ENCODE peak calls at places on chromosome 9, in ten cellular contexts. N is heart right ventricle, O is adrenal gland, T is Calu3, H is GM13976, I is tibial artery, Y is AG10803, B is right lobe of liver, W is left ventricle myocardium inferior, S is cardiac fibroblast. P is an unnamed sample.

GRCh38 chr9:129225815-129226214 is 47.8 kb upstream of the IER5L start:
- DNase-seq in N (peak), O (no peak), S (peak), W (peak), Y (peak), B (peak), T (peak), H (no peak), I (no peak), P (peak)

GRCh38 chr9:123002754-123003153 is 30.7 kb upstream of the GPR21 start:
- DNase-seq in S (peak), O (no peak), W (no peak), H (no peak), B (no peak), N (no peak), Y (no peak), I (no peak), T (no peak), P (no peak)

GRCh38 chr9:21605489-21605931 is 123.4 kb upstream of the IFNE start:
- DNase-seq in H (no peak), N (no peak), W (no peak), I (no peak), O (no peak), Y (peak), B (no peak), T (no peak), S (peak), P (no peak)

GRCh38 chr9:92402359-92402758 is 2.0 kb downstream of the OGN start:
- DNase-seq in I (no peak), N (no peak), T (no peak), S (no peak), B (no peak), O (no peak), W (no peak), H (no peak), Y (no peak), P (no peak)

GRCh38 chr9:123349691-123350480 is 6.1 kb upstream of the CRB2 start:
- DNase-seq in B (no peak), S (peak), H (peak), T (peak), O (peak), I (no peak), N (peak), W (no peak), Y (peak), P (peak)

GRCh38 chr9:36905101-36906066 is 128.7 kb downstream of the PAX5 start:
- DNase-seq in I (no peak), S (no peak), O (no peak), Y (no peak), W (no peak), T (no peak), N (no peak), H (no peak), B (no peak), P (no peak)

GRCh38 chr9:110217656-110218099 is 9.7 kb upstream of the C9orf152 start:
- DNase-seq in H (peak), O (no peak), S (peak), T (no peak), Y (peak), B (no peak), W (no peak), N (no peak), I (no peak), P (no peak)

GRCh38 chr9:123473226-123473625 is 117.2 kb downstream of the CRB2 start:
- DNase-seq in T (no peak), I (no peak), B (no peak), Y (peak), H (no peak), O (peak), S (no peak), N (no peak), W (no peak), P (no peak)

GRCh38 chr9:95171001-95171400 is 146.5 kb downstream of the FANCC start:
- DNase-seq in S (peak), H (peak), W (no peak), Y (no peak), T (peak), B (no peak), O (no peak), N (no peak), I (no peak), P (peak)

GRCh38 chr9:137306546-137307254 is 4.6 kb upstream of the NRARP start:
- DNase-seq in O (peak), S (no peak), Y (no peak), T (no peak), B (peak), H (no peak), W (peak), I (no peak), N (no peak), P (no peak)

GRCh38 chr9:4009006-4009511 is 290.8 kb downstream of the GLIS3 start:
- DNase-seq in T (no peak), N (no peak), H (no peak), O (no peak), S (no peak), I (no peak), B (no peak), W (no peak), Y (no peak), P (no peak)

GRCh38 chr9:136093995-136094881 is 851 bp downstream of the NACC2 start:
- DNase-seq in Y (peak), I (peak), S (peak), B (peak), H (no peak), W (peak), T (peak), N (peak), O (peak), P (peak)

GRCh38 chr9:101427957-101428655 is 7.5 kb downstream of the ALDOB start:
- DNase-seq in N (no peak), B (no peak), O (no peak), W (no peak), Y (no peak), T (peak), S (no peak), I (no peak), H (peak), P (no peak)

GRCh38 chr9:110058304-110058953 is 149.5 kb downstream of the C9orf152 start:
- DNase-seq in W (no peak), N (peak), I (no peak), O (peak), B (no peak), T (peak), Y (peak), H (peak), S (peak), P (peak)

GRCh38 chr9:81536242-81537025 is 152.9 kb downstream of the TLE1 start:
- DNase-seq in T (no peak), N (no peak), S (no peak), O (no peak), H (no peak), W (no peak), B (no peak), Y (no peak), I (no peak), P (no peak)

GRCh38 chr9:109632817-109633216 is 134.7 kb upstream of the PTPN3 start:
- DNase-seq in W (no peak), Y (no peak), S (peak), O (no peak), H (no peak), N (no peak), B (no peak), I (no peak), T (no peak), P (no peak)

GRCh38 chr9:128420651-128421473 is at the start of gene CERCAM:
- DNase-seq in T (peak), H (peak), Y (peak), N (peak), B (peak), S (peak), I (peak), O (peak), W (peak), P (peak)

GRCh38 chr9:95460627-95461164 is 56.1 kb downstream of the PTCH1 start:
- DNase-seq in Y (no peak), W (no peak), O (no peak), B (no peak), I (no peak), N (no peak), S (no peak), H (no peak), T (no peak), P (no peak)

GRCh38 chr9:93678199-93679019 is 102.0 kb downstream of the PHF2 start:
- DNase-seq in B (peak), W (peak), O (peak), I (peak), Y (no peak), S (no peak), H (no peak), N (peak), T (no peak), P (no peak)

GRCh38 chr9:75588808-75589207 is 301.7 kb upstream of the PCSK5 start:
- DNase-seq in O (no peak), N (no peak), Y (no peak), I (no peak), H (no peak), T (no peak), B (no peak), W (no peak), S (no peak), P (no peak)

GRCh38 chr9:1458503-1458902 is 408.3 kb downstream of the DMRT2 start:
- DNase-seq in H (no peak), T (no peak), W (no peak), I (no peak), O (no peak), S (peak), Y (peak), N (no peak), B (no peak), P (no peak)

GRCh38 chr9:131402738-131403492 is 9.0 kb downstream of the PRRC2B start:
- DNase-seq in Y (peak), I (peak), O (peak), H (no peak), B (peak), N (peak), W (peak), S (peak), T (peak), P (no peak)

GRCh38 chr9:25964239-25964638 is 286.0 kb upstream of the TUSC1 start:
- DNase-seq in O (peak), S (peak), Y (peak), N (no peak), B (no peak), H (peak), T (no peak), W (no peak), I (no peak), P (peak)

GRCh38 chr9:114206221-114206760 is 51.0 kb downstream of the COL27A1 start:
- DNase-seq in B (no peak), W (no peak), S (no peak), O (no peak), I (no peak), T (no peak), N (no peak), Y (no peak), H (no peak), P (no peak)

GRCh38 chr9:4353236-4353635 is 53.4 kb upstream of the GLIS3 start:
- DNase-seq in O (no peak), Y (peak), N (no peak), H (no peak), I (no peak), W (no peak), S (no peak), B (no peak), T (no peak), P (no peak)

DNA sequence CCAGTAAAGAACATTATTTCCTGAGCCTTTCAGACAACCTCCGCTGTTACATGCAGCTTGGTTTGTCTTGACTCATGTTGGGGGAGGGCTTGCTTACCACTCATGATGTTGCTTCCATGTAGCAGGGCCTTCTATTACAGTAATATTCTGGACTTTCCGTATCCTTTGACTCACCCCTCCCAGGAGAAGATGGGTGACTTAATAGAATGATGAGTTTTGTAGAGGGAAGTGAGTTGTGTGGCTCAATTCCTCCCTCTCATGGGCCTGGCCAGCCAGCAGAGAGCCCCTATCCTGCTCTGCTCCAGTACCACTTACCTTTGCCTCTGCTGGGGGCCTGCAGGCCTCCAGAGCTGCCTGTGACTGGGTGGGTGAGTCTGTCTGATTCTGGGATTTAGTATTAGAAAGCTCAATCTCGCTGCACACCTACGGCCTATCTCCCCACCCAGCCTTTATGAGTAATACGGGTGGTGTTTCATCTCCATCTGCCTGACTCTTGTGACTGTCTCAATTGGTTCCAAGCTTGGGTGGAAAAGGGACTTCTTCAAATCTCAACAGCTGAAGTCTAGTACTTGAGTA is 52.6 kb upstream of the KLF9 start:
- DNase-seq in W (no peak), O (no peak), H (no peak), Y (peak), I (no peak), N (no peak), S (peak), B (no peak), T (no peak), P (peak)
- TF ChIP-seq CTCF in W (no peak), O (no peak), H (no peak), Y (no peak), I (no peak), N (no peak), S (peak), B (no peak), T (no peak), P (no peak)

GRCh38 chr9:74570879-74571512 is 73.9 kb downstream of the RORB start:
- DNase-seq in H (peak), T (peak), W (no peak), Y (peak), I (no peak), B (no peak), O (peak), S (peak), N (no peak), P (peak)

GRCh38 chr9:74577956-74578355 is 80.8 kb downstream of the RORB start:
- DNase-seq in S (peak), I (no peak), W (no peak), H (no peak), O (no peak), Y (peak), N (no peak), T (no peak), B (no peak), P (no peak)

DNA sequence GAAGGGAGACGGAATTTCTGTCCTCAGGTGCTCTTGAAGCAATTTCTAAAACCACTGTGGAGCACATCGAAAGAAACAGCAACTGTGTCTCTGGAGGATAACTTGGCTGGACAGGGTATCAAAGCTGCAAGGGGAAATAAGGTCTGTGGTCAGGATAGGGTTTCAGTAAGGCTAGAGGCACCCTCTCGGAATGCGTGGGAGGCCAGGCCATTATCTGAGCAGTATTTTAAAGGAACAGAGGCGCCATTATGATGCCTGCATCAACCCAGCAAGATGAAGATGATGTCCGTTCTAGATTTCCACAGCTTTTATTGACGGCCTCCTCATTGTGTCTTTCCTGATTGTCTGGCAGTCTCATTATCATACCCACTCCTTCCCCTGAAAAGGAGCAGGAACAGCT is 76.7 kb downstream of the RORB start:
- DNase-seq in H (no peak), W (no peak), B (no peak), Y (no peak), S (peak), I (no peak), O (no peak), N (no peak), T (no peak), P (no peak)
- TF ChIP-seq CTCF in H (no peak), W (no peak), B (no peak), Y (no peak), S (no peak), I (no peak), O (no peak), N (no peak), T (no peak), P (no peak)

DNA sequence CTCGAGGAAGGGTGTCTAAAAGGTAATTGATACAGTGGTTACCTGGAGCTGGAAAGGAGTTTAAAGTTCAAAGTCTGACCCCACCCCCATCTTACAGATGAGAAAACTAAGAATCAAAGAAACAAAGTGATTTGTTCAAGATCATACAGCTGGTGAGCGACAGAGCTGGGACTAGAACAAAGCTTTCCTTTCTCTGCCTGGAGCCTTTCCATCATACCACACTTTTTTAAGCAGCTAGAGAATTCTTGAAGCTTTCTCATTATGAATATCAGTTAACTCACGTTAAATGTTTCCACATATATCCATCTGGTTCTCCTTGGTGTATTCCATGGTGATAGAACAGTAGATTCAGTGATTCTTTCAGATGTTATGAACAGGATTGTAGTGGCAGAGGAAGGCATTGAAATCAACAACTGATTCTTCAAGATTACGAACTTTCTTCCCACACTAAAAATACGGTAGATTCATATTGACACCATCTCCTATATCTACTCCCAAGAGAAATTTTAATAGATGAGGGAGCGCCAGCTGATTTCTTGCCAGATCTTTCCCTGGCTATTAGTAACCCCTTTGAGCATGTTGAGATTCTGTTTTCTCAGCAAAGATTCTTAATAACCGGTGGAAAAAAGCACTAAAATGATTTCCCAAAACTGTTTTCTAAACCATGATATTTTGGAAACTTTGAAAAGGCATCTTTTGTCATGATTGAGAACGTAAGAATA is 233.7 kb downstream of the ADAMTSL1 start:
- DNase-seq in T (no peak), W (no peak), H (no peak), N (no peak), S (peak), O (no peak), B (no peak), Y (peak), I (no peak), P (no peak)
- TF ChIP-seq CTCF in T (no peak), W (no peak), H (no peak), N (no peak), S (no peak), O (no peak), B (no peak), Y (no peak), I (no peak), P (no peak)

GRCh38 chr9:6106576-6107339 is 91.3 kb upstream of the RANBP6 start:
- DNase-seq in W (no peak), O (peak), N (peak), T (peak), Y (peak), I (no peak), S (peak), B (no peak), H (peak), P (no peak)
- TF ChIP-seq CTCF in W (peak), O (peak), N (no peak), T (peak), Y (peak), I (peak), S (peak), B (peak), H (peak), P (no peak)

DNA sequence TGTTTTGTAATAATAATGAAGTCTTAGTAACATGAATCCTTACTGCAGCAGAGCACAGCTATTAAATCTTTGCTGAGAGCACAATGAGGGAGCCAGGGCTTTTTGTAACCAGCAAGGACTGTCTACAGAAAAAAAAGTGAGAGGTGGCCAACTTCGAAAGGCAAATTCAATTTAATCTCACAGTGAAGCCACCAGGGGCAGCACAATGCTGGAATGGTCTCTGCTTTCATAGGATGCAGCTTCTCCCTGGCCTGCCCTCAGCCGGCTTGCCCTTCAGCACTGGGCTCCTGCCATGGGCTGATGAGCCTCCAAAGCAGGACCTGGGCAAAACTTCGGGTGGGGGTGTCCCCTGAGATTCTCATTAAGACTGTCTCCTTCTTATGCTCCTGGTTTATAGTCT is 134.3 kb downstream of the GNAQ start:
- DNase-seq in I (no peak), Y (no peak), H (no peak), W (no peak), O (no peak), S (peak), B (no peak), T (no peak), N (peak), P (no peak)
- TF ChIP-seq CTCF in I (no peak), Y (peak), H (no peak), W (peak), O (no peak), S (peak), B (peak), T (no peak), N (no peak), P (no peak)

GRCh38 chr9:98775831-98776441 is 20.4 kb downstream of the ANKS6 start:
- DNase-seq in S (peak), I (no peak), O (peak), T (peak), Y (peak), N (peak), W (no peak), H (peak), B (no peak), P (peak)
- TF ChIP-seq CTCF in S (peak), I (peak), O (peak), T (peak), Y (peak), N (peak), W (peak), H (peak), B (peak), P (peak)